ENCODE peak calls at places on chromosomes 3 and 15, in eight cellular contexts. I is glutamatergic neuron, A is NCI-H1417, M is kidney, X is mesenchymal stem cell, P is HuH-7, B is cardiac muscle cell, L is amniotic stem cell. H is an unnamed sample.

GRCh38 chr3:170740285-170740684 is 129.7 kb downstream of the RPL22L1 start:
- DNase-seq in P (no peak), B (no peak), X (no peak), L (no peak), I (no peak), A (no peak), M (no peak), H (no peak)

GRCh38 chr3:118987466-118987865 is 47.2 kb downstream of the IGSF11 start:
- DNase-seq in I (no peak), A (no peak), L (no peak), P (no peak), B (peak), X (no peak), M (no peak), H (no peak)

GRCh38 chr15:57118013-57118799 is 199.8 kb downstream of the TCF12 start:
- DNase-seq in L (no peak), A (no peak), M (no peak), P (no peak), X (peak), I (no peak), B (peak), H (peak)

GRCh38 chr15:34582461-34583357 is 742 bp downstream of the GOLGA8B start:
- DNase-seq in X (peak), A (no peak), M (peak), I (peak), P (peak), L (no peak), B (peak), H (no peak)

GRCh38 chr3:114213669-114214541 is 23.5 kb downstream of the ZNF80 start:
- DNase-seq in I (peak), P (no peak), B (peak), M (peak), X (peak), A (no peak), L (no peak), H (no peak)

GRCh38 chr15:58486564-58486963 is 54.8 kb downstream of the LIPC start:
- DNase-seq in L (no peak), X (no peak), A (no peak), M (no peak), B (no peak), P (no peak), I (no peak), H (no peak)

GRCh38 chr3:171879472-171879871 is 36.3 kb downstream of the TMEM212 start:
- DNase-seq in L (no peak), M (no peak), P (no peak), B (no peak), A (no peak), I (no peak), X (no peak), H (no peak)

GRCh38 chr15:35838422-35839150 is 292.6 kb upstream of the DPH6 start:
- DNase-seq in A (no peak), L (no peak), M (no peak), P (no peak), I (no peak), X (no peak), B (no peak), H (no peak)

GRCh38 chr3:78322780-78323179 is 1282.9 kb downstream of the ROBO2 start:
- DNase-seq in L (no peak), I (no peak), A (no peak), B (no peak), M (no peak), X (no peak), P (no peak), H (no peak)

GRCh38 chr3:83500422-83500821 is 1458.4 kb upstream of the CADM2 start:
- DNase-seq in X (no peak), B (no peak), P (no peak), L (no peak), I (no peak), A (no peak), M (no peak), H (no peak)

GRCh38 chr15:92634641-92635272 is 20.8 kb downstream of the FAM174B start:
- DNase-seq in L (no peak), P (no peak), B (no peak), A (peak), M (no peak), X (no peak), I (no peak), H (no peak)

GRCh38 chr3:141795719-141796435 is 32.7 kb downstream of the GRK7 start:
- DNase-seq in A (peak), X (peak), M (no peak), B (peak), P (no peak), L (no peak), I (no peak), H (no peak)

GRCh38 chr3:194990454-194991337 is 280.3 kb downstream of the XXYLT1 start:
- DNase-seq in L (no peak), X (no peak), P (no peak), I (no peak), A (no peak), B (no peak), M (no peak), H (no peak)

GRCh38 chr3:48662753-48663488 is at the start of gene CELSR3:
- DNase-seq in X (peak), I (peak), L (no peak), A (peak), B (peak), M (peak), P (peak), H (no peak)

GRCh38 chr3:160184655-160185054 is 40.6 kb upstream of the C3orf80 start:
- DNase-seq in P (no peak), X (peak), B (peak), M (no peak), I (no peak), A (no peak), L (no peak), H (no peak)

GRCh38 chr15:72136170-72137051 is 18.2 kb downstream of the SENP8 start:
- DNase-seq in M (no peak), L (no peak), A (peak), P (no peak), B (no peak), I (no peak), X (no peak), H (no peak)

GRCh38 chr3:21551019-21551418 is 200.0 kb downstream of the ZNF385D start:
- DNase-seq in A (no peak), L (no peak), P (peak), X (no peak), B (peak), M (no peak), I (no peak), H (no peak)